ENCODE peak calls at places on chromosome 2, in ten cellular contexts. C is AG04449; E is transverse colon; N is CD8-positive, alpha-beta T cell; S is spleen; F is AG10803; G is breast epithelium; M is neural progenitor cell; H is fibroblast of mammary gland; P is cardiac muscle cell. W is an unnamed sample.

GRCh38 chr2:184047536-184047935 is 550.8 kb upstream of the ZNF804A start:
- DNase-seq in N (no peak), H (no peak), M (no peak), E (no peak), G (no peak), F (no peak), C (no peak), P (no peak), S (no peak), W (no peak)

GRCh38 chr2:220789961-220790360 is 782.1 kb downstream of the EPHA4 start:
- DNase-seq in E (no peak), C (peak; percentile 59), H (peak; percentile 57), N (no peak), G (no peak), F (peak; percentile 23), S (no peak), M (no peak), P (peak; percentile 45), W (peak; percentile 34)

GRCh38 chr2:138213624-138214023 is 249.4 kb downstream of the HNMT start:
- DNase-seq in H (no peak), P (no peak), F (no peak), E (no peak), M (no peak), C (no peak), N (no peak), S (no peak), G (no peak), W (no peak)

GRCh38 chr2:238864207-238865014 is 16.5 kb downstream of the TWIST2 start:
- DNase-seq in G (peak; percentile 81), F (peak; percentile 99), P (peak; percentile 98), M (peak; percentile 80), N (no peak), C (peak; percentile 98), E (peak; percentile 89), S (peak; percentile 66), H (peak; percentile 99), W (peak; percentile 98)

GRCh38 chr2:111667542-111668273 is 216.3 kb downstream of the ANAPC1 start:
- DNase-seq in M (no peak), N (no peak), P (peak; percentile 89), F (peak; percentile 86), E (no peak), G (no peak), H (peak; percentile 78), S (no peak), C (no peak), W (peak; percentile 67)

GRCh38 chr2:134127496-134127895 is 126.4 kb upstream of the MGAT5 start:
- DNase-seq in H (no peak), C (no peak), M (no peak), N (peak; percentile 38), E (no peak), S (no peak), G (no peak), P (no peak), F (no peak), W (no peak)

GRCh38 chr2:209960676-209961630 is 41.5 kb upstream of the RPE start:
- DNase-seq in M (peak; percentile 86), E (peak; percentile 32), H (peak; percentile 55), P (peak; percentile 67), C (no peak), F (peak; percentile 46), S (no peak), G (no peak), N (peak; percentile 4), W (no peak)

GRCh38 chr2:212831671-212832199 is 293.1 kb upstream of the ERBB4 start:
- DNase-seq in G (no peak), N (no peak), P (no peak), S (peak; percentile 71), H (no peak), M (no peak), C (no peak), E (no peak), F (no peak), W (no peak)

GRCh38 chr2:8073928-8074327 is 607.9 kb upstream of the ID2 start:
- DNase-seq in E (no peak), S (no peak), G (no peak), H (no peak), P (no peak), M (no peak), F (no peak), N (no peak), C (no peak), W (no peak)

GRCh38 chr2:23524261-23524706 is 139.3 kb downstream of the KLHL29 start:
- DNase-seq in M (no peak), N (no peak), S (no peak), F (peak; percentile 74), P (no peak), C (no peak), G (peak; percentile 89), E (no peak), H (peak; percentile 68), W (peak; percentile 13)

GRCh38 chr2:83081835-83082522 is 1377.1 kb downstream of the SUCLG1 start:
- DNase-seq in S (no peak), N (no peak), G (no peak), E (no peak), M (no peak), H (peak; percentile 7), P (peak; percentile 94), C (peak; percentile 33), F (peak; percentile 59), W (no peak)

GRCh38 chr2:123609077-123609476 is 416.0 kb upstream of the CNTNAP5 start:
- DNase-seq in G (no peak), H (no peak), S (no peak), C (no peak), M (peak; percentile 8), P (no peak), E (no peak), N (no peak), F (no peak), W (no peak)

GRCh38 chr2:127072970-127073369 is 34.0 kb downstream of the BIN1 start:
- DNase-seq in N (no peak), G (no peak), C (no peak), M (peak; percentile 36), H (no peak), F (peak; percentile 52), S (no peak), E (no peak), P (no peak), W (no peak)
- TF ChIP-seq CTCF in N (no peak), G (no peak), C (no peak), M (no peak), H (no peak), F (no peak), S (no peak), E (no peak), P (no peak), W (no peak)

DNA sequence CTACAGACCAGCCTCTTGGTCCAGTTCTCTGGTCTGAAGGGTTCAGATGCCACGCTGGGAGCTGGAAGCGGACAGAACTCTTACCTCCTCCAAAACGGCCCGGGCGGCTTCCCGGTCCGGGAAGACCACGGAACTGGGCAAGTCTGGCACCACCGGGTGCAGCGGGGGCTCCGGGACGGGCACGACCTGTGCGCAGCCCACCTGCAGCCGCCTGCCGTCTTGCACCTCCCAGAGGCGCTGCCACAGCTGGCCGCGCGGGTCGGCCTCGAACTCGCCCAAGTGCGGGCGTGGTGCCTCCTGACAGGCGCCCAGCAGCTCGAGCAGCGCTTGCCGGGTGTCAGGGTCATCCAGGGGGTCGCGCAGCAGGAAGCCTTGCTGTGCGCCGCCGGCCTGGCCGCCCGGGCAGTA is 765 bp downstream of the CMPK2 start:
- DNase-seq in S (peak; percentile 91), F (no peak), M (peak; percentile 41), P (no peak), N (peak; percentile 15), E (peak; percentile 16), G (no peak), C (no peak), H (no peak), W (no peak)
- H3K4me3 ChIP-seq in S (peak overlapping the region; percentile 89), F (peak overlapping the region; percentile 15), M (peak overlapping the region; percentile 65), P (peak overlapping the region; percentile 78), N (peak overlapping the region; percentile 75), E (peak overlapping the region; percentile 71), G (peak overlapping the region; percentile 71), C (peak overlapping the region; percentile 65), H (no peak overlapping the region), W (no peak overlapping the region)

GRCh38 chr2:20448246-20449046 is 1.6 kb downstream of the RHOB start:
- DNase-seq in E (no peak), F (peak; percentile 22), N (no peak), G (no peak), H (peak; percentile 29), S (peak; percentile 79), P (peak; percentile 62), M (peak; percentile 29), C (no peak), W (no peak)

GRCh38 chr2:20446280-20446916 is 476 bp upstream of the RHOB start:
- DNase-seq in G (no peak), S (peak; percentile 88), E (no peak), N (no peak), P (no peak), F (no peak), H (no peak), C (no peak), M (peak; percentile 11), W (no peak)

GRCh38 chr2:20449501-20450200 is 2.8 kb downstream of the RHOB start:
- DNase-seq in P (peak; percentile 70), S (no peak), C (no peak), H (peak; percentile 56), N (no peak), G (no peak), M (no peak), F (no peak), E (no peak), W (no peak)

GRCh38 chr2:20446917-20447436 is at the start of gene RHOB:
- DNase-seq in H (peak; percentile 97), M (peak; percentile 99), P (peak; percentile 99), G (peak; percentile 98), E (peak; percentile 97), C (peak; percentile 90), F (peak; percentile 99), S (peak; percentile 98), N (peak; percentile 77), W (peak; percentile 95)

DNA sequence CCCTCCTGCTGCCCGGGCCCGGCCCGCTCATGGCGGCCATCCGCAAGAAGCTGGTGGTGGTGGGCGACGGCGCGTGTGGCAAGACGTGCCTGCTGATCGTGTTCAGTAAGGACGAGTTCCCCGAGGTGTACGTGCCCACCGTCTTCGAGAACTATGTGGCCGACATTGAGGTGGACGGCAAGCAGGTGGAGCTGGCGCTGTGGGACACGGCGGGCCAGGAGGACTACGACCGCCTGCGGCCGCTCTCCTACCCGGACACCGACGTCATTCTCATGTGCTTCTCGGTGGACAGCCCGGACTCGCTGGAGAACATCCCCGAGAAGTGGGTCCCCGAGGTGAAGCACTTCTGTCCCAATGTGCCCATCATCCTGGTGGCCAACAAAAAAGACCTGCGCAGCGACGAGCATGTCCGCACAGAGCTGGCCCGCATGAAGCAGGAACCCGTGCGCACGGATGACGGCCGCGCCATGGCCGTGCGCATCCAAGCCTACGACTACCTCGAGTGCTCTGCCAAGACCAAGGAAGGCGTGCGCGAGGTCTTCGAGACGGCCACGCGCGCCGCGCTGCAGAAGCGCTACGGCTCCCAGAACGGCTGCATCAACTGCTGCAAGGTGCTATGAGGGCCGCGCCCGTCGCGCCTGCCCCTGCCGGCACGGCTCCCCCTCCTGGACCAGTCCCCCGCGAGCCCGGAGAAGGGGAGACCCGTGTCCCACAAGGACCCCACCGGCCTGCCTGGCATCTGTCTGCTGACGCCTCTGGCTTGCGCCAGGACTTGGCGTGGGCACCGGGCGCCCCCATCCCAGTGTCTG is 767 bp downstream of the RHOB start:
- DNase-seq in H (peak; percentile 41), G (peak; percentile 57), E (peak; percentile 57), N (no peak), M (peak; percentile 67), C (no peak), P (peak; percentile 69), F (peak; percentile 46), S (peak; percentile 91), W (no peak)
- TF ChIP-seq CTCF in H (no peak), G (no peak), E (no peak), N (no peak), M (no peak), C (peak; percentile 0), P (no peak), F (no peak), S (no peak), W (peak; percentile 1)

GRCh38 chr2:64391940-64392339 is 62.0 kb upstream of the LGALSL start:
- DNase-seq in P (peak; percentile 19), F (no peak), G (no peak), N (no peak), S (no peak), C (no peak), M (no peak), E (no peak), H (no peak), W (no peak)
- H3K4me3 ChIP-seq in P (no peak overlapping the region), F (no peak overlapping the region), G (no peak overlapping the region), N (no peak overlapping the region), S (no peak overlapping the region), C (no peak overlapping the region), M (no peak overlapping the region), E (no peak overlapping the region), H (no peak overlapping the region), W (no peak overlapping the region)

W was measured in AG09309.